ENCODE peak calls at places on chromosome 9, in four cellular contexts. Z is IMR-90, B is K562, T is GM12878. H is an unnamed sample.

GRCh38 chr9:78601957-78602565 is 305.1 kb downstream of the PSAT1 start:
- DNase-seq in B (peak; percentile 14), T (no peak), Z (peak; percentile 66), H (peak; percentile 72)

GRCh38 chr9:35871514-35871913 is 1.3 kb upstream of the OR13J1 start:
- DNase-seq in B (no peak), T (no peak), Z (no peak), H (no peak)

GRCh38 chr9:114098021-114098659 is 952 bp downstream of the KIF12 start:
- DNase-seq in Z (no peak), B (peak; percentile 80), T (no peak), H (peak; percentile 75)

GRCh38 chr9:137973829-137974416 is 96.3 kb downstream of the CACNA1B start:
- DNase-seq in T (no peak), B (no peak), Z (no peak), H (no peak)

GRCh38 chr9:14349818-14350333 is 35.9 kb upstream of the NFIB start:
- DNase-seq in T (no peak), B (no peak), Z (no peak), H (no peak)

GRCh38 chr9:36788534-36788933 is 215.8 kb downstream of the MELK start:
- DNase-seq in B (peak; percentile 26), Z (no peak), T (no peak), H (no peak)

GRCh38 chr9:96853711-96854072 is 622 bp downstream of the ZNF782 start:
- DNase-seq in T (no peak), Z (peak; percentile 5), B (no peak), H (no peak)

GRCh38 chr9:83208065-83208850 is 145.3 kb upstream of the RASEF start:
- DNase-seq in Z (no peak), B (no peak), T (no peak), H (no peak)

GRCh38 chr9:119114681-119115080 is 254.6 kb downstream of the BRINP1 start:
- DNase-seq in T (no peak), Z (no peak), B (no peak), H (no peak)

GRCh38 chr9:113409883-113410206 is 630 bp downstream of the POLE3 start:
- DNase-seq in B (no peak), T (no peak), Z (no peak), H (no peak)

GRCh38 chr9:126057461-126057860 is 269.2 kb upstream of the MVB12B start:
- DNase-seq in Z (no peak), T (no peak), B (no peak), H (no peak)

GRCh38 chr9:132129535-132129934 is 32.3 kb upstream of the NTNG2 start:
- DNase-seq in B (peak; percentile 33), T (no peak), Z (no peak), H (no peak)

GRCh38 chr9:124020520-124021384 is 9.2 kb downstream of the LHX2 start:
- DNase-seq in T (no peak), B (no peak), Z (no peak), H (no peak)

GRCh38 chr9:18268381-18268780 is 205.6 kb upstream of the ADAMTSL1 start:
- DNase-seq in Z (peak; percentile 74), T (no peak), B (no peak), H (no peak)

GRCh38 chr9:77738932-77739331 is 90.8 kb upstream of the GNA14 start:
- DNase-seq in T (no peak), Z (no peak), B (no peak), H (no peak)

GRCh38 chr9:131734781-131735180 is 5.1 kb downstream of the RAPGEF1 start:
- DNase-seq in B (no peak), Z (no peak), T (no peak), H (no peak)

GRCh38 chr9:7370378-7370777 is 429.2 kb downstream of the DMAC1 start:
- DNase-seq in Z (no peak), T (no peak), B (no peak), H (no peak)

GRCh38 chr9:90156318-90156717 is 486.3 kb downstream of the DIRAS2 start:
- DNase-seq in B (no peak), Z (no peak), T (no peak), H (no peak)

GRCh38 chr9:33921967-33922895 is 105.3 kb downstream of the UBE2R2 start:
- DNase-seq in B (peak; percentile 43), T (no peak), Z (no peak), H (peak; percentile 57)

GRCh38 chr9:125785187-125785840 is 38.1 kb downstream of the PBX3 start:
- DNase-seq in Z (no peak), T (no peak), B (no peak), H (no peak)

GRCh38 chr9:471320-471719 is 256.7 kb downstream of the DOCK8 start:
- DNase-seq in B (no peak), Z (no peak), T (no peak), H (no peak)

GRCh38 chr9:17578911-17579793 is at the start of gene SH3GL2:
- DNase-seq in Z (peak; percentile 4), T (no peak), B (no peak), H (peak; percentile 15)

GRCh38 chr9:128091144-128091543 is 23.1 kb downstream of the SLC25A25 start:
- DNase-seq in T (no peak), Z (peak; percentile 91), B (peak; percentile 62), H (no peak)

GRCh38 chr9:74736635-74737034 is 151.1 kb downstream of the TRPM6 start:
- DNase-seq in T (no peak), B (no peak), Z (no peak), H (no peak)

GRCh38 chr9:137308102-137308619 is 6.1 kb upstream of the NRARP start:
- DNase-seq in B (peak; percentile 72), Z (no peak), T (no peak), H (peak; percentile 22)

GRCh38 chr9:124754289-124754688 is 16.8 kb downstream of the NR6A1 start:
- DNase-seq in T (no peak), B (no peak), Z (peak; percentile 55), H (no peak)

GRCh38 chr9:124812401-124813016 is 35.6 kb downstream of the OLFML2A start:
- DNase-seq in B (peak; percentile 77), Z (peak; percentile 99), T (no peak), H (peak; percentile 95)

GRCh38 chr9:83304686-83305085 is 233.5 kb downstream of the FRMD3 start:
- DNase-seq in Z (peak; percentile 37), B (no peak), T (no peak), H (no peak)

GRCh38 chr9:88173378-88173999 is 35.2 kb upstream of the SPATA31C2 start:
- DNase-seq in B (peak; percentile 43), T (no peak), Z (peak; percentile 73), H (peak; percentile 21)

GRCh38 chr9:126844085-126844484 is 16.4 kb upstream of the ZBTB34 start:
- DNase-seq in Z (peak; percentile 80), T (no peak), B (no peak), H (no peak)

GRCh38 chr9:131546336-131547084 is 1.2 kb downstream of the PRRT1B start:
- DNase-seq in Z (peak; percentile 12), B (no peak), T (no peak), H (no peak)

GRCh38 chr9:111959960-111960359 is 63.3 kb downstream of the UGCG start:
- DNase-seq in T (no peak), B (no peak), Z (peak; percentile 70), H (peak; percentile 45)

GRCh38 chr9:73155968-73156592 is 4.4 kb downstream of the ANXA1 start:
- DNase-seq in T (no peak), Z (no peak), B (no peak), H (no peak)

GRCh38 chr9:130020618-130021017 is 22.4 kb downstream of the FNBP1 start:
- DNase-seq in Z (no peak), B (no peak), T (no peak), H (no peak)

DNA sequence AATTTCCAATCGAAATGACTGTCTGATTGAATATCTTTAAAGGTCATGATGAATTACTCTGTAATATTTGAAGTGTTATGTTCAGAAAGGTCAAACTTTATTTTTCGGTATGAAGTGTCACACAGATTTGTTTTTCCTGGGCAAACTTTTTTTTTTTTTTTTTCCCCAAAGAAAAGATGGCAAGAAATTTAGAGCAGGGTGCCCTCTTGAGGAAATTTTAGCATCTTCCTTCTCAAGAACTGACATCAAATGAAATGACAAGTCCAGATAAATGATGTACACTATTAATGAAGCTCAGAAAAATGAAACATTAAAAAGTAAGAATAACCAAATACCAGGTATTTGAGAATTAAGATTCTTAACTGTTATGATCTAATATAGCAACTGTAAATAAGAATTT is 123.6 kb downstream of the INVS start:
- DNase-seq in Z (peak; percentile 53), T (no peak), B (no peak), H (peak; percentile 18)
- TF ChIP-seq ELK1 in Z (no peak), T (no peak), B (no peak), H (no peak)

GRCh38 chr9:69324549-69325401 is at the start of gene ENTREP1:
- DNase-seq in T (no peak), B (no peak), Z (no peak), H (peak; percentile 36)
- TF ChIP-seq ELK1 in T (no peak), B (no peak), Z (no peak), H (no peak)

GRCh38 chr9:92950359-92950955 is 3.1 kb downstream of the FGD3 start:
- DNase-seq in T (no peak), Z (no peak), B (no peak), H (no peak)

GRCh38 chr9:92948032-92948534 is 760 bp downstream of the FGD3 start:
- DNase-seq in B (no peak), Z (no peak), T (no peak), H (no peak)

GRCh38 chr9:92949266-92949982 is 2.1 kb downstream of the FGD3 start:
- DNase-seq in B (no peak), T (no peak), Z (no peak), H (no peak)

GRCh38 chr9:92947268-92948031 is at the start of gene FGD3:
- DNase-seq in Z (no peak), T (no peak), B (no peak), H (no peak)

GRCh38 chr9:92948632-92949031 is 1.3 kb downstream of the FGD3 start:
- DNase-seq in Z (no peak), B (no peak), T (no peak), H (no peak)
- TF ChIP-seq ELK1 in Z (no peak), B (no peak), T (no peak), H (no peak)

DNA sequence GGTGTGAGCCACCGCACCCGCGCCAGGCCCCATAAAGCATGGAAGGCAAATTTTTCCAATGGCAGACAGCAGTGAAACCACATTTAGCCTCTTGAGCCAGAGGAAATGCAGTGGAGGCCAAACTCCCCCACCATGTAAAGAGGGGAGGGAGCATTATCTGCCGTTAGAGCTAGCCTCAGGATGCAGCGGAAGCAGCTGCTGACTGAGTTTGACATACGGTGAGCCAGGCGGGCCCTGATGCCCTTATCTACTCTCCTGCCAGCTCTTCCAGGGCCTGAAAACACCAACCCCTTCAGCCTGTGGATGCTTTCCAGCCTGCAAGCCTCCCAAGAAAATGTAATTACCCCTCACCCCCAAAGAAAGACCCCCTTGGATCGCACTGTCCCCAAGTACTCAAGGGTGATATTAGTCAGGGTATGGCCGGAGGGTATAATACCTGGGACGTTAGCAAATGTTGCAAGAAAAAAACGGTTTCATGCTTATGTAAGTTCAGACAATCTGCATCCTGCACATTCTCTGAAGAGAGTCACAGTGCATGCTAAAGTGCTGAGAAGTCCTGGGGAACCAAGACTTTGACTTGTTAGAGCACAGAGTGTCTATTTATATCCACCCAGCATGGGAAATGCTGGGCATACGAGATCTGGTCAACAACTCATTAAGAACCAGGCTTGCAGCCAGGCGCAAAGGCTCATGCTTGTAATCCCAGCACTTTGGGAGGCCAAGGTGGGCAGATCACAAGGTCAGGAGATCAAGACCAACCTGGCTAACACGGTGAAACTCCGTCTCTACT is 11.3 kb upstream of the GGTA1 start:
- DNase-seq in T (no peak), B (no peak), Z (peak; percentile 29), H (no peak)
- TF ChIP-seq ELK1 in T (no peak), B (no peak), Z (no peak), H (no peak)